ENCODE peak calls at places on chromosomes 5 and 9, in six cellular contexts. One of them, this sample, is unnamed.

GRCh38 chr9:83385317-83385716 is 152.9 kb downstream of the FRMD3 start:
- DNase-seq in mesendoderm: no peak
- DNase-seq in neuronal stem cell: no peak
- DNase-seq in IMR-90: no peak
- DNase-seq in H1: no peak
- DNase-seq in mesenchymal stem cell: no peak
- DNase-seq in this sample: no peak

GRCh38 chr5:53360811-53361210 is 119.6 kb upstream of the FST start:
- DNase-seq in IMR-90: peak; percentile 94
- DNase-seq in neuronal stem cell: no peak
- DNase-seq in mesenchymal stem cell: peak; percentile 81
- DNase-seq in mesendoderm: no peak
- DNase-seq in H1: no peak
- DNase-seq in this sample: no peak

GRCh38 chr9:122228191-122228905 is 409 bp downstream of the LHX6 start:
- DNase-seq in H1: no peak
- DNase-seq in IMR-90: no peak
- DNase-seq in neuronal stem cell: no peak
- DNase-seq in mesendoderm: peak; percentile 21
- DNase-seq in mesenchymal stem cell: peak; percentile 12
- DNase-seq in this sample: no peak

GRCh38 chr9:133303266-133304157 is 28.5 kb upstream of the ABO start:
- DNase-seq in neuronal stem cell: no peak
- DNase-seq in IMR-90: no peak
- DNase-seq in H1: no peak
- DNase-seq in mesenchymal stem cell: no peak
- DNase-seq in mesendoderm: no peak
- DNase-seq in this sample: no peak

GRCh38 chr5:56620903-56621680 is 194.3 kb upstream of the MAP3K1 start:
- DNase-seq in mesenchymal stem cell: no peak
- DNase-seq in mesendoderm: no peak
- DNase-seq in neuronal stem cell: no peak
- DNase-seq in IMR-90: peak; percentile 49
- DNase-seq in H1: no peak
- DNase-seq in this sample: no peak

GRCh38 chr5:35963381-35963843 is 25.0 kb upstream of the CAPSL start:
- DNase-seq in H1: no peak
- DNase-seq in mesenchymal stem cell: peak; percentile 8
- DNase-seq in mesendoderm: peak; percentile 62
- DNase-seq in neuronal stem cell: no peak
- DNase-seq in IMR-90: peak; percentile 20
- DNase-seq in this sample: peak; percentile 69

GRCh38 chr5:7869474-7870136 is 657 bp downstream of the MTRR start:
- DNase-seq in IMR-90: no peak
- DNase-seq in neuronal stem cell: no peak
- DNase-seq in mesenchymal stem cell: peak; percentile 39
- DNase-seq in H1: no peak
- DNase-seq in mesendoderm: no peak
- DNase-seq in this sample: no peak

GRCh38 chr5:133469846-133470245 is 142.5 kb downstream of the FSTL4 start:
- DNase-seq in neuronal stem cell: no peak
- DNase-seq in IMR-90: no peak
- DNase-seq in H1: no peak
- DNase-seq in mesenchymal stem cell: no peak
- DNase-seq in mesendoderm: no peak
- DNase-seq in this sample: no peak

GRCh38 chr5:54329731-54330709 is 19.6 kb upstream of the ARL15 start:
- DNase-seq in mesenchymal stem cell: peak; percentile 78
- DNase-seq in neuronal stem cell: no peak
- DNase-seq in H1: no peak
- DNase-seq in IMR-90: peak; percentile 96
- DNase-seq in mesendoderm: peak; percentile 73
- DNase-seq in this sample: no peak

GRCh38 chr9:137406876-137407589 is 15.9 kb downstream of the EXD3 start:
- DNase-seq in neuronal stem cell: peak; percentile 77
- DNase-seq in mesendoderm: peak; percentile 76
- DNase-seq in IMR-90: peak; percentile 44
- DNase-seq in H1: peak; percentile 27
- DNase-seq in mesenchymal stem cell: peak; percentile 74
- DNase-seq in this sample: peak; percentile 80

DNA sequence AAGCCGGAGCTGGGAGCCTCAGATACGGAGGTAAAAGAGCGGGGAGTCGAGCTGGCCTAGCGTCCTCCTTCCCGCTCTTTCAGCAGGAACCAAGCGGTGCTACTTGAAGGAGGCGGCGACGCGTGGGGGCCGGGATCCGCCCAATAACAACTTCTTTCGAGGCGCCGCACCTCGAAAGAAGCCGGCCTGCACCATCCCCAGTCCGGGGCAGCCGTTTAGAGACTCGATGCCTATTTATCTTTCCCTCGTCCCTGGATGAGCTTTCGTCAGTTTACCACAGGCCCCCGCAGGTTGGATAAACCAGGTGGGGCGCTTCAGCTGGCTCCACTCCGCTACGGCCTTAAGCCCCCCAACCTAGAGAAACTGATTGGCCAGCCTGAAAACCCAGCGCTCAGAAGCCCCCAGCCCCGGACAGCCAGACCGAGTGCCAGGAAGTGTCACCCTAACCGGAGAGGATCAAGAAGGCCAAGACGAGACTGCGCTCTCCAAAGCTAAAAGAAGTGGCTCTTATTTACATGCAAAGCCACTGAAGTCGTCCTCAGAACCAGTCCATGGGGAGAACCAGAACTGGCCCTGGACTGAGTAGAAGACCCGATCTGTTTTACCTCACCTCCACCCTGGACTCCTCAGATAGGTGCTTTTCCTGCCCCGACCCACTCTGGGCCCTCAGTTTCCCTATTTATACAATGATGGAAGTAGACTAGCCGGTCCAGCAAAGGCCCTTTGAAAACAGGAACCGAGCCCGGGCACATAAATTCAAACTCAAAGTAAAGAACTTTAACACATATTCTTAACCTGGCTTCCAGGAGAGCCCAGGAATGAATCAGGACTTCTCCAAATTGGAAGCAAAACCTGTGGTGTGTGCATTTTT is 1.4 kb downstream of the HAND1 start:
- DNase-seq in neuronal stem cell: no peak
- DNase-seq in mesenchymal stem cell: no peak
- DNase-seq in H1: no peak
- DNase-seq in mesendoderm: peak; percentile 59
- DNase-seq in IMR-90: no peak
- DNase-seq in this sample: peak; percentile 65
- H3K23ac ChIP-seq in neuronal stem cell: no peak overlapping the region
- H3K23ac ChIP-seq in mesenchymal stem cell: no peak overlapping the region
- H3K23ac ChIP-seq in H1: no peak overlapping the region
- H3K23ac ChIP-seq in mesendoderm: no peak overlapping the region
- H3K23ac ChIP-seq in IMR-90: no peak overlapping the region
- H3K23ac ChIP-seq in this sample: no peak overlapping the region

GRCh38 chr5:59598547-59598874 is 295.0 kb downstream of the PDE4D start:
- DNase-seq in mesendoderm: no peak
- DNase-seq in H1: no peak
- DNase-seq in mesenchymal stem cell: no peak
- DNase-seq in neuronal stem cell: no peak
- DNase-seq in IMR-90: no peak
- DNase-seq in this sample: no peak

GRCh38 chr5:59593608-59594007 is 299.9 kb downstream of the PDE4D start:
- DNase-seq in mesendoderm: no peak
- DNase-seq in IMR-90: no peak
- DNase-seq in mesenchymal stem cell: no peak
- DNase-seq in neuronal stem cell: no peak
- DNase-seq in H1: no peak
- DNase-seq in this sample: no peak

GRCh38 chr5:59599729-59600128 is 293.8 kb downstream of the PDE4D start:
- DNase-seq in mesendoderm: no peak
- DNase-seq in neuronal stem cell: no peak
- DNase-seq in mesenchymal stem cell: no peak
- DNase-seq in IMR-90: no peak
- DNase-seq in H1: no peak
- DNase-seq in this sample: no peak

GRCh38 chr5:59597690-59598546 is 295.6 kb downstream of the PDE4D start:
- DNase-seq in neuronal stem cell: no peak
- DNase-seq in IMR-90: no peak
- DNase-seq in mesenchymal stem cell: no peak
- DNase-seq in mesendoderm: no peak
- DNase-seq in H1: no peak
- DNase-seq in this sample: no peak

DNA sequence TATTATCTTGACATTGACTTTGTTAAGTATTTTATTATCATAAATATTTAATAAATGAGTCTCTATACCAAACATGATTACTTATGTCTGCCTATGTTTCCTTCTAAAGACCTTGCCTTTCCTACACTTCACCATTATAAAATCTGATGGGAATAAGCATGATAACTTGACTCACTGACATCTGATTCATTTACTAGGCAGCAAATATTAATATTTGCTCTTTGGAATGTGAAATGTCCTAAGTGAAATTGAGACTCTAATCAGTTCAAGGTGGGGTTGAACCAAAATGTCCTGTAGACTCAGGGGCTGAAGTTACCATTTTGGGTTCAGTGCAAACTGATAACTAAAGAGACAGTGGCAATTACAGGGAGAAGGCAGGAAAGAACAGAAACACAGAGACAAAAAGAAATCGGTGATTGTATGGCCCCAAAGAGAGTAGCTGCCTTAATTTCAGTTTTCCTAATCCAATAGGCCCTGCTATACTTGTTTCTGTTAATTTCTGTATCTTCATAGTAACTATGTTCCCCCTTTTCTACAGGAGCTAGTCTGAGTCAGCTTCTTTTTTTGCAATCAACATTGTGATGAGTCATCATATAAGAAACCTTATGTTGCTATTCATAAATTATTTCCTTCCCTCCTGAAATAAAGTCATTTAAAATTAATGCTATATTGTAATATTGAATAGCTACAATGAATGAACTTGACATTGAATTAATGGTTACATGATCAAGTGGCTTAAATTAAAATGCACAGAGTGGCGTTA is 296.8 kb downstream of the PDE4D start:
- DNase-seq in mesendoderm: no peak
- DNase-seq in mesenchymal stem cell: peak; percentile 54
- DNase-seq in neuronal stem cell: no peak
- DNase-seq in H1: no peak
- DNase-seq in IMR-90: peak; percentile 44
- DNase-seq in this sample: no peak
- H3K4me2 ChIP-seq in mesendoderm: no peak overlapping the region
- H3K4me2 ChIP-seq in mesenchymal stem cell: no peak overlapping the region
- H3K4me2 ChIP-seq in neuronal stem cell: no peak overlapping the region
- H3K4me2 ChIP-seq in H1: no peak overlapping the region
- H3K4me2 ChIP-seq in IMR-90: no peak overlapping the region
- H3K4me2 ChIP-seq in this sample: no peak overlapping the region

GRCh38 chr9:6905850-6906375 is 148.1 kb downstream of the KDM4C start:
- DNase-seq in mesenchymal stem cell: no peak
- DNase-seq in neuronal stem cell: no peak
- DNase-seq in H1: no peak
- DNase-seq in mesendoderm: no peak
- DNase-seq in IMR-90: no peak
- DNase-seq in this sample: no peak
- H3K23ac ChIP-seq in mesenchymal stem cell: no peak overlapping the region
- H3K23ac ChIP-seq in neuronal stem cell: no peak overlapping the region
- H3K23ac ChIP-seq in H1: no peak overlapping the region
- H3K23ac ChIP-seq in mesendoderm: no peak overlapping the region
- H3K23ac ChIP-seq in IMR-90: no peak overlapping the region
- H3K23ac ChIP-seq in this sample: no peak overlapping the region

GRCh38 chr9:74499770-74500583 is 2.8 kb downstream of the RORB start:
- DNase-seq in H1: no peak
- DNase-seq in mesendoderm: peak; percentile 49
- DNase-seq in neuronal stem cell: peak; percentile 21
- DNase-seq in IMR-90: no peak
- DNase-seq in mesenchymal stem cell: no peak
- DNase-seq in this sample: peak; percentile 43
- H3K4me2 ChIP-seq in H1: peak overlapping the region; percentile 94
- H3K4me2 ChIP-seq in mesendoderm: peak overlapping the region; percentile 83
- H3K4me2 ChIP-seq in neuronal stem cell: peak overlapping the region; percentile 100
- H3K4me2 ChIP-seq in IMR-90: no peak overlapping the region
- H3K4me2 ChIP-seq in mesenchymal stem cell: peak overlapping the region; percentile 24
- H3K4me2 ChIP-seq in this sample: peak overlapping the region; percentile 94

GRCh38 chr9:116860509-116861120 is 173.5 kb downstream of the TRIM32 start:
- DNase-seq in H1: no peak
- DNase-seq in IMR-90: peak; percentile 63
- DNase-seq in mesenchymal stem cell: peak; percentile 68
- DNase-seq in neuronal stem cell: peak; percentile 69
- DNase-seq in mesendoderm: peak; percentile 86
- DNase-seq in this sample: peak; percentile 85

GRCh38 chr9:116861321-116861720 is 174.2 kb downstream of the TRIM32 start:
- DNase-seq in mesendoderm: no peak
- DNase-seq in mesenchymal stem cell: no peak
- DNase-seq in IMR-90: no peak
- DNase-seq in neuronal stem cell: no peak
- DNase-seq in H1: no peak
- DNase-seq in this sample: no peak

GRCh38 chr9:116855881-116856662 is 169.0 kb downstream of the TRIM32 start:
- DNase-seq in mesenchymal stem cell: no peak
- DNase-seq in mesendoderm: no peak
- DNase-seq in neuronal stem cell: no peak
- DNase-seq in H1: no peak
- DNase-seq in IMR-90: no peak
- DNase-seq in this sample: no peak

GRCh38 chr9:116857321-116857720 is 170.2 kb downstream of the TRIM32 start:
- DNase-seq in IMR-90: no peak
- DNase-seq in neuronal stem cell: no peak
- DNase-seq in mesenchymal stem cell: no peak
- DNase-seq in H1: no peak
- DNase-seq in mesendoderm: no peak
- DNase-seq in this sample: no peak

GRCh38 chr9:116859763-116860162 is 172.7 kb downstream of the TRIM32 start:
- DNase-seq in neuronal stem cell: no peak
- DNase-seq in mesenchymal stem cell: no peak
- DNase-seq in H1: no peak
- DNase-seq in mesendoderm: no peak
- DNase-seq in IMR-90: no peak
- DNase-seq in this sample: no peak
- H3K23ac ChIP-seq in neuronal stem cell: no peak overlapping the region
- H3K23ac ChIP-seq in mesenchymal stem cell: no peak overlapping the region
- H3K23ac ChIP-seq in H1: no peak overlapping the region
- H3K23ac ChIP-seq in mesendoderm: no peak overlapping the region
- H3K23ac ChIP-seq in IMR-90: no peak overlapping the region
- H3K23ac ChIP-seq in this sample: no peak overlapping the region